ENCODE peak calls at places on chromosomes 16 and 17, in six cellular contexts. One of them, this sample, is unnamed.

GRCh38 chr16:27127293-27127692 is 60.6 kb downstream of the C16orf82 start:
- DNase-seq in epithelial cell of esophagus: no peak
- DNase-seq in neural progenitor cell: no peak
- DNase-seq in adrenal gland: no peak
- DNase-seq in HCT116: no peak
- DNase-seq in GM06990: no peak
- DNase-seq in this sample: no peak

GRCh38 chr17:69960755-69961154 is 114.3 kb upstream of the KCNJ16 start:
- DNase-seq in epithelial cell of esophagus: no peak
- DNase-seq in neural progenitor cell: no peak
- DNase-seq in adrenal gland: peak; percentile 80
- DNase-seq in HCT116: no peak
- DNase-seq in GM06990: no peak
- DNase-seq in this sample: no peak

GRCh38 chr17:57151798-57152197 is 66.8 kb downstream of the AKAP1 start:
- DNase-seq in epithelial cell of esophagus: no peak
- DNase-seq in neural progenitor cell: no peak
- DNase-seq in adrenal gland: no peak
- DNase-seq in HCT116: no peak
- DNase-seq in GM06990: no peak
- DNase-seq in this sample: no peak

GRCh38 chr17:42618442-42619150 is 9.1 kb downstream of the TUBG1 start:
- DNase-seq in epithelial cell of esophagus: peak; percentile 44
- DNase-seq in neural progenitor cell: peak; percentile 70
- DNase-seq in adrenal gland: peak; percentile 57
- DNase-seq in HCT116: no peak
- DNase-seq in GM06990: peak; percentile 78
- DNase-seq in this sample: no peak

GRCh38 chr17:28841901-28842281 is 699 bp downstream of the FAM222B start:
- DNase-seq in epithelial cell of esophagus: no peak
- DNase-seq in neural progenitor cell: no peak
- DNase-seq in adrenal gland: no peak
- DNase-seq in HCT116: no peak
- DNase-seq in GM06990: no peak
- DNase-seq in this sample: no peak

GRCh38 chr16:21235199-21235585 is 1.7 kb downstream of the ANKS4B start:
- DNase-seq in epithelial cell of esophagus: no peak
- DNase-seq in neural progenitor cell: no peak
- DNase-seq in adrenal gland: no peak
- DNase-seq in HCT116: no peak
- DNase-seq in GM06990: no peak
- DNase-seq in this sample: no peak

GRCh38 chr16:67663151-67663876 is 2.6 kb downstream of the PARD6A start:
- DNase-seq in epithelial cell of esophagus: no peak
- DNase-seq in neural progenitor cell: peak; percentile 55
- DNase-seq in adrenal gland: no peak
- DNase-seq in HCT116: peak; percentile 15
- DNase-seq in GM06990: no peak
- DNase-seq in this sample: no peak

GRCh38 chr17:72538443-72538842 is 417.6 kb downstream of the SOX9 start:
- DNase-seq in epithelial cell of esophagus: no peak
- DNase-seq in neural progenitor cell: no peak
- DNase-seq in adrenal gland: no peak
- DNase-seq in HCT116: no peak
- DNase-seq in GM06990: no peak
- DNase-seq in this sample: no peak

GRCh38 chr16:67298277-67298676 is 18.9 kb downstream of the PLEKHG4 start:
- DNase-seq in epithelial cell of esophagus: no peak
- DNase-seq in neural progenitor cell: no peak
- DNase-seq in adrenal gland: no peak
- DNase-seq in HCT116: no peak
- DNase-seq in GM06990: no peak
- DNase-seq in this sample: no peak

GRCh38 chr17:72510454-72511016 is 389.7 kb downstream of the SOX9 start:
- DNase-seq in epithelial cell of esophagus: no peak
- DNase-seq in neural progenitor cell: no peak
- DNase-seq in adrenal gland: no peak
- DNase-seq in HCT116: no peak
- DNase-seq in GM06990: peak; percentile 44
- DNase-seq in this sample: no peak

GRCh38 chr16:50296807-50297206 is 30.5 kb downstream of the ADCY7 start:
- DNase-seq in epithelial cell of esophagus: no peak
- DNase-seq in neural progenitor cell: no peak
- DNase-seq in adrenal gland: no peak
- DNase-seq in HCT116: no peak
- DNase-seq in GM06990: no peak
- DNase-seq in this sample: no peak

DNA sequence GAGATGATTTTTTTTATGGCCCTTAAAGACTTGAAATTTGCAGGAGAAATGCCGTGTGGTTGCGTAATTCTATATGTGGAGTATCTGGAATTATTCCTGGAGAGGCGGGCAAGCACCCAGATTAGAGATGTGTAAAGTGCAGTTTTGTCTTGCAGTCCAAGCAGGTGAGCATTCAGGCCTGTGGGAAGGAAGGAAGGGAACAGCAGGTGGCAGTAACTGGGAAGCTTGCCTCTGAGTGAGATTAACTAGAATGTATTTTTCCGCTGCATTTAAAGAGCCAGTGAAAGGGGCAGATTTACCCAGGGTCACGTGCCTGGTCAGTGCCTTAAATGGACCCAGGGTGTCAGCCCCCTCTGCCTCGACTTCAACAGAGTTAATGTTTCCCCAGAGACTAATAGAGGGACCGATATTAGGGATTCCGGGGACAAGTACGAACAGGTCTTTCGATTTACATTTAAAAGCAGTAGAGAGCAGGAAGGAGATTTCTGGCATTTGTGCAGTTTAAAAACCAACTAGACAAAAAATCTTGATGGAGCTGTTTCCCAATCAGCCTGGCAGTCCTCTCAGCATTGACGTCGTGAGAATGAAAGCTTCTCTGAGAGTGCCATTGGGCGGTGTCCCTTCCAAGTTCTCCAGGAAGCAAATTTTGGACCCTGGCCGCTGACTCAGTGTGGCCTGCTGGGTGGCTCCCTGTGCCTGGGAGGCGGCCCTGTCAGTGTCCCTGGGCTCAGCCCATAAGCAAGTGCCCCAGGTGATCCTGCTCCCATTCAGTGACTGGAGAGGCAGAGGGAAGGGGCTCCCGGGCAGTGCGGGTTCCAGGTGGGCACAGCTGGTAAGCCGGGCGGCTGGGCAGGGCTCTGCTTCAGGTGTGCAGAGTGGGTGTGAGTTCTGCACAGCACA is 38.2 kb downstream of the KSR1 start:
- DNase-seq in epithelial cell of esophagus: peak; percentile 84
- DNase-seq in neural progenitor cell: peak; percentile 69
- DNase-seq in adrenal gland: peak; percentile 83
- DNase-seq in HCT116: peak; percentile 51
- DNase-seq in GM06990: no peak
- DNase-seq in this sample: peak; percentile 5
- TF ChIP-seq CTCF in epithelial cell of esophagus: peak; percentile 67
- TF ChIP-seq CTCF in neural progenitor cell: peak; percentile 42
- TF ChIP-seq CTCF in adrenal gland: peak; percentile 41
- TF ChIP-seq CTCF in HCT116: peak; percentile 70
- TF ChIP-seq CTCF in GM06990: no peak
- TF ChIP-seq CTCF in this sample: peak; percentile 34

GRCh38 chr16:8589293-8590160 is 784 bp downstream of the TMEM114 start:
- DNase-seq in epithelial cell of esophagus: no peak
- DNase-seq in neural progenitor cell: peak; percentile 77
- DNase-seq in adrenal gland: no peak
- DNase-seq in HCT116: no peak
- DNase-seq in GM06990: no peak
- DNase-seq in this sample: no peak
- H3K4me3 ChIP-seq in epithelial cell of esophagus: no peak overlapping the region
- H3K4me3 ChIP-seq in neural progenitor cell: peak overlapping the region; percentile 55
- H3K4me3 ChIP-seq in adrenal gland: peak overlapping the region; percentile 19
- H3K4me3 ChIP-seq in HCT116: no peak overlapping the region
- H3K4me3 ChIP-seq in GM06990: no peak overlapping the region
- H3K4me3 ChIP-seq in this sample: no peak overlapping the region

GRCh38 chr16:82788919-82789318 is 162.2 kb downstream of the CDH13 start:
- DNase-seq in epithelial cell of esophagus: no peak
- DNase-seq in neural progenitor cell: no peak
- DNase-seq in adrenal gland: no peak
- DNase-seq in HCT116: no peak
- DNase-seq in GM06990: no peak
- DNase-seq in this sample: no peak

GRCh38 chr16:82792704-82793103 is 165.9 kb downstream of the CDH13 start:
- DNase-seq in epithelial cell of esophagus: no peak
- DNase-seq in neural progenitor cell: no peak
- DNase-seq in adrenal gland: no peak
- DNase-seq in HCT116: no peak
- DNase-seq in GM06990: no peak
- DNase-seq in this sample: no peak

GRCh38 chr16:82788225-82788624 is 161.5 kb downstream of the CDH13 start:
- DNase-seq in epithelial cell of esophagus: no peak
- DNase-seq in neural progenitor cell: no peak
- DNase-seq in adrenal gland: no peak
- DNase-seq in HCT116: no peak
- DNase-seq in GM06990: no peak
- DNase-seq in this sample: no peak

GRCh38 chr16:82796047-82796446 is 169.3 kb downstream of the CDH13 start:
- DNase-seq in epithelial cell of esophagus: no peak
- DNase-seq in neural progenitor cell: no peak
- DNase-seq in adrenal gland: no peak
- DNase-seq in HCT116: no peak
- DNase-seq in GM06990: no peak
- DNase-seq in this sample: no peak

GRCh38 chr16:82793550-82794244 is 166.9 kb downstream of the CDH13 start:
- DNase-seq in epithelial cell of esophagus: no peak
- DNase-seq in neural progenitor cell: peak; percentile 11
- DNase-seq in adrenal gland: no peak
- DNase-seq in HCT116: no peak
- DNase-seq in GM06990: no peak
- DNase-seq in this sample: no peak
- TF ChIP-seq CTCF in epithelial cell of esophagus: no peak
- TF ChIP-seq CTCF in neural progenitor cell: no peak
- TF ChIP-seq CTCF in adrenal gland: no peak
- TF ChIP-seq CTCF in HCT116: no peak
- TF ChIP-seq CTCF in GM06990: no peak
- TF ChIP-seq CTCF in this sample: no peak

DNA sequence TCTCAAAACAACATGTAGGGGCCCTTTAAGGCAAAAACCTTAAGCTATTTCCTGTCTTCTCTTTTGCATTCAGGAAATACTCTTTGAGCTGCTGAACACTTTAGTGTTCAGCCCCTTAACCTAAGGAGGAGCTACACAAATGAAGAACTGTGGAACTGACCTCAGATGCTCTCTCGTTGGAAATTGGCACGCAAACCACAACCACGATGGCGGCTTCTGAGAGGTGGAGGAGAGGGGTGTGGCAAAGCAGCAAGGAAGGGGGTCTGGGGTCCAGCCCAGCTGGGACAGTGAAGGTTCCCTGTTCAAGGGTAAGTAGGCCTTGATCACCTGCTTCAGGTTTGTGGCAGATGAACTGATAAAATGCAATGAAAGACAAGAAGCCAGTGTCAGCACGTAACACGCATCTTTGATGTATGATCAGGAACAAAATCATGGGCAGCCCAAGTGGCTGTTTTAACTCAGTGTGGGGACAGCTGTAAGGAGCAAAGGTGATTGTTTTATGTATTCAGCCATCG is 291.6 kb upstream of the TNRC6C start:
- DNase-seq in epithelial cell of esophagus: no peak
- DNase-seq in neural progenitor cell: no peak
- DNase-seq in adrenal gland: no peak
- DNase-seq in HCT116: no peak
- DNase-seq in GM06990: peak; percentile 40
- DNase-seq in this sample: no peak
- H3K4me3 ChIP-seq in epithelial cell of esophagus: no peak overlapping the region
- H3K4me3 ChIP-seq in neural progenitor cell: no peak overlapping the region
- H3K4me3 ChIP-seq in adrenal gland: no peak overlapping the region
- H3K4me3 ChIP-seq in HCT116: no peak overlapping the region
- H3K4me3 ChIP-seq in GM06990: no peak overlapping the region
- H3K4me3 ChIP-seq in this sample: no peak overlapping the region